ENCODE peak calls at places on chromosomes 5 and 9, in four cellular contexts. Q, V, X and F are unnamed samples.

GRCh38 chr5:134146651-134147544 is 29.9 kb downstream of the SKP1 start:
- DNase-seq in V (no peak), Q (no peak), X (no peak), F (no peak)

GRCh38 chr5:158755221-158755620 is 344.5 kb downstream of the EBF1 start:
- DNase-seq in Q (no peak), X (no peak), V (no peak), F (no peak)

GRCh38 chr5:98933446-98934072 is 4.8 kb upstream of the CHD1 start:
- DNase-seq in X (no peak), V (no peak), Q (no peak), F (no peak)

GRCh38 chr5:142170254-142170953 is 61.8 kb downstream of the NDFIP1 start:
- DNase-seq in X (no peak), Q (no peak), V (no peak), F (no peak)

GRCh38 chr5:118146824-118147223 is 841.5 kb downstream of the DTWD2 start:
- DNase-seq in Q (no peak), V (no peak), X (no peak), F (no peak)

GRCh38 chr9:91966503-91966902 is 16.5 kb upstream of the ROR2 start:
- DNase-seq in X (no peak), Q (no peak), V (no peak), F (peak)

GRCh38 chr5:17216176-17216973 is 1.1 kb upstream of the BASP1 start:
- DNase-seq in Q (peak), V (no peak), X (peak), F (peak)

GRCh38 chr5:179244051-179244450 is 101.2 kb downstream of the ADAMTS2 start:
- DNase-seq in Q (no peak), X (no peak), V (no peak), F (no peak)

GRCh38 chr5:57859626-57860025 is 377.0 kb upstream of the ACTBL2 start:
- DNase-seq in V (no peak), Q (no peak), X (no peak), F (no peak)